ENCODE peak calls at places on chromosomes 2 and 18, in seven cellular contexts. D, Y, F, U, Q, S and H are unnamed samples. For H3K36me3, the result is how much of the 10 kb centered on the place peaks cover.

GRCh38 chr2:30147715-30148611 is 1.2 kb downstream of the YPEL5 start:
- DNase-seq in S (peak), D (peak), U (peak), Q (peak), F (peak), Y (peak), H (peak)

GRCh38 chr2:223941579-223942277 is 3.4 kb downstream of the WDFY1 start:
- DNase-seq in Q (no peak), U (no peak), F (peak), S (no peak), Y (no peak), D (no peak), H (peak)

GRCh38 chr18:48002933-48003365 is 72.5 kb upstream of the SMAD2 start:
- DNase-seq in S (no peak), Q (no peak), F (peak), Y (peak), U (peak), D (peak), H (peak)

GRCh38 chr2:206260427-206261012 is 13.9 kb upstream of the ZDBF2 start:
- DNase-seq in Y (no peak), D (no peak), S (no peak), Q (peak), F (peak), U (no peak), H (no peak)

GRCh38 chr18:58915006-58915799 is 50.5 kb downstream of the ZNF532 start:
- DNase-seq in S (no peak), D (no peak), Y (no peak), F (no peak), Q (no peak), U (no peak), H (no peak)

GRCh38 chr2:102839668-102840388 is 78.0 kb downstream of the TMEM182 start:
- DNase-seq in Q (peak), F (peak), D (peak), S (peak), Y (no peak), U (no peak), H (peak)

GRCh38 chr2:100513650-100514049 is 43.4 kb downstream of the NMS start:
- DNase-seq in F (no peak), S (no peak), Q (no peak), D (no peak), Y (no peak), U (no peak), H (no peak)

GRCh38 chr2:59073257-59073656 is 832.1 kb upstream of the FANCL start:
- DNase-seq in Y (no peak), U (no peak), D (no peak), Q (no peak), S (no peak), F (no peak), H (no peak)

GRCh38 chr2:172888704-172889103 is 153.1 kb downstream of the RAPGEF4 start:
- DNase-seq in U (no peak), D (no peak), Y (no peak), Q (no peak), F (no peak), S (no peak), H (no peak)

GRCh38 chr18:37778417-37779165 is 213.0 kb upstream of the CELF4 start:
- DNase-seq in D (peak), Q (peak), F (peak), U (no peak), S (peak), Y (no peak), H (peak)

GRCh38 chr2:239166201-239166834 is 234.5 kb downstream of the HDAC4 start:
- DNase-seq in U (peak), Q (no peak), D (no peak), S (no peak), F (peak), Y (peak), H (peak)

GRCh38 chr2:54858021-54858681 is 134.7 kb downstream of the EML6 start:
- DNase-seq in F (no peak), Y (no peak), U (no peak), Q (no peak), S (no peak), D (no peak), H (no peak)

GRCh38 chr2:190563109-190563508 is 28.6 kb upstream of the NEMP2 start:
- DNase-seq in S (peak), U (no peak), F (no peak), Y (no peak), Q (no peak), D (no peak), H (no peak)

GRCh38 chr2:48529676-48530032 is 300 bp upstream of the STON1 start:
- DNase-seq in Y (no peak), Q (peak), D (no peak), U (peak), F (no peak), S (no peak), H (no peak)

GRCh38 chr18:11008544-11008943 is 140.8 kb downstream of the PIEZO2 start:
- DNase-seq in U (no peak), F (peak), Y (no peak), S (no peak), Q (no peak), D (no peak), H (no peak)

GRCh38 chr2:10931710-10932255 is 20.0 kb downstream of the KCNF1 start:
- DNase-seq in S (no peak), Y (no peak), U (no peak), F (peak), D (no peak), Q (no peak), H (no peak)

GRCh38 chr2:239263937-239264837 is 136.6 kb downstream of the HDAC4 start:
- DNase-seq in D (no peak), Q (no peak), Y (no peak), F (peak), U (no peak), S (peak), H (no peak)

GRCh38 chr2:148358375-148358774 is 286.2 kb upstream of the EPC2 start:
- DNase-seq in Y (no peak), D (no peak), Q (no peak), U (no peak), F (no peak), S (no peak), H (no peak)

GRCh38 chr2:79512442-79513401 is at the start of gene CTNNA2:
- DNase-seq in U (no peak), Q (peak), D (peak), S (peak), F (peak), Y (no peak), H (no peak)

GRCh38 chr2:10757814-10758286 is 36.4 kb downstream of the ATP6V1C2 start:
- DNase-seq in Y (no peak), Q (no peak), U (no peak), F (no peak), S (peak), D (no peak), H (no peak)

GRCh38 chr2:75994759-75995158 is 284.0 kb upstream of the GCFC2 start:
- DNase-seq in Q (no peak), Y (no peak), D (no peak), S (peak), U (no peak), F (no peak), H (peak)

GRCh38 chr2:231360401-231360800 is 35.1 kb upstream of the B3GNT7 start:
- DNase-seq in Y (peak), S (peak), U (no peak), F (no peak), Q (no peak), D (no peak), H (peak)

GRCh38 chr2:42407476-42407875 is 46.5 kb upstream of the COX7A2L start:
- DNase-seq in F (no peak), U (no peak), Y (no peak), S (no peak), D (no peak), Q (no peak), H (no peak)

GRCh38 chr2:168494190-168494711 is 38.2 kb downstream of the CERS6 start:
- DNase-seq in D (peak), S (no peak), U (no peak), F (no peak), Q (no peak), Y (no peak), H (no peak)

GRCh38 chr2:43305537-43305936 is 79.1 kb upstream of the ZFP36L2 start:
- DNase-seq in F (peak), Y (peak), S (no peak), U (peak), Q (no peak), D (peak), H (no peak)

GRCh38 chr2:33051586-33052385 is 105.0 kb downstream of the LTBP1 start:
- DNase-seq in Y (no peak), U (no peak), Q (no peak), F (peak), D (no peak), S (no peak), H (no peak)

GRCh38 chr2:209817818-209818420 is 46.3 kb downstream of the UNC80 start:
- DNase-seq in S (peak), U (no peak), Q (peak), F (no peak), D (no peak), Y (no peak), H (no peak)

GRCh38 chr2:15348028-15348427 is 213.1 kb downstream of the NBAS start:
- DNase-seq in Y (no peak), U (no peak), F (no peak), Q (peak), D (no peak), S (no peak), H (no peak)

GRCh38 chr2:124810132-124810531 is 785.0 kb downstream of the CNTNAP5 start:
- DNase-seq in D (peak), U (no peak), S (peak), F (peak), Y (no peak), Q (no peak), H (no peak)

GRCh38 chr18:9627642-9628041 is 13.3 kb upstream of the PPP4R1 start:
- DNase-seq in D (no peak), Q (no peak), S (no peak), F (peak), Y (no peak), U (no peak), H (no peak)

GRCh38 chr18:36099311-36099710 is 29.8 kb downstream of the SLC39A6 start:
- DNase-seq in S (no peak), Q (no peak), D (no peak), F (peak), U (no peak), Y (no peak), H (no peak)

GRCh38 chr18:41128545-41128944 is 826.5 kb upstream of the PIK3C3 start:
- DNase-seq in U (no peak), F (peak), S (no peak), D (no peak), Q (no peak), Y (no peak), H (no peak)

GRCh38 chr2:28403388-28403956 is 10.8 kb downstream of the FOSL2 start:
- DNase-seq in F (no peak), U (no peak), S (no peak), Q (no peak), D (no peak), Y (no peak), H (no peak)
- H3K36me3 ChIP-seq in F (half or more), U (under half), S (under half), Q (under half), D (under half), Y (half or more), H (half or more)

GRCh38 chr2:23387849-23388248 is 2.9 kb downstream of the KLHL29 start:
- DNase-seq in Y (no peak), U (no peak), F (no peak), S (no peak), Q (no peak), D (no peak), H (no peak)
- H3K36me3 ChIP-seq in Y (under half), U (under half), F (under half), S (under half), Q (under half), D (under half), H (under half)

DNA sequence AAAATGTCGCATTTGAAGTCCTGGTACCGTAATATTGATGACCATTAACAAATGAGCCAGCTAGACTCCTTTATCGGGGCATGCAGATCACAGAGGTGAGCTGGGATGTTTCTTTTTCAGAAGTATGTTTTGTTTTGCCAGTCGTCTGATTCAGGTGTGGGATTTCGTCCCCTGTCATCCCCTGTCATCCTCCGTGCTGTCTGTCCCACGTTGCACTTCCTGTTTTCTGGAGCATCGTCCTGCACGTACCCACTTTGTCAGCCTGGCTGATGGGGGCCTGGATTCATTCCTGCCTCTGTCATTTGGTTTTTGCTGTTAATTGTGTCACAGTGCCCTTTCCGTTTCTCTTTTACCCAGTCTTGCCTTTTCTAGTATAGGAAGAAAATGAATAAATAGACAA is 72.8 kb downstream of the ASAP2 start:
- DNase-seq in S (no peak), Q (no peak), D (no peak), Y (no peak), U (no peak), F (no peak), H (no peak)
- H3K36me3 ChIP-seq in S (under half), Q (under half), D (under half), Y (under half), U (under half), F (under half), H (under half)

GRCh38 chr2:47019991-47020681 is 104.5 kb upstream of the MCFD2 start:
- DNase-seq in Y (no peak), S (no peak), U (no peak), D (no peak), Q (no peak), F (no peak), H (no peak)
- H3K36me3 ChIP-seq in Y (under half), S (under half), U (under half), D (under half), Q (under half), F (half or more), H (under half)

DNA sequence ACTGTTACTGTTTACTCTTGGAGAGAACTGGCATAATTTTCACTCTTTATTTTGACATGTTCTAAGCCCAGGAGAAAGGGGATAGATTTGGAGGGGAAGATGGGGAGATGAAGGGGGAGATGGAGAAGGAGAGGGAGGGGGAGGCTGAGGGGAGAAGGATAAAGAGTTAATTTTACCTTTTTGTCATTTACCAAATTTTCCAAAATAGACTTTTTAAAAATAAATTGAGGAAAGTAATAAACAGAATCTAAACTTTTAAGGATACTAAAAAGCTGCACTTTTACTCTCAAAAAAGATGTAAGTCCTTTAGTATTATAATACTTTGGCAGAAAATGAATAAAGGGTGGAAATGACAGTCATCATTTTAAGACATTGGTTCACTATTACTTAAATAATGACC is 12.3 kb downstream of the MMADHC start:
- DNase-seq in Q (no peak), S (no peak), U (no peak), Y (no peak), D (no peak), F (no peak), H (no peak)
- H3K36me3 ChIP-seq in Q (under half), S (under half), U (under half), Y (under half), D (under half), F (half or more), H (half or more)

GRCh38 chr2:159742846-159743245 is 30.5 kb downstream of the MARCHF7 start:
- DNase-seq in U (no peak), D (no peak), S (no peak), Y (no peak), Q (no peak), F (no peak), H (no peak)

GRCh38 chr2:159738509-159739390 is 26.4 kb downstream of the MARCHF7 start:
- DNase-seq in S (peak), F (no peak), Y (no peak), U (no peak), Q (no peak), D (no peak), H (no peak)

GRCh38 chr2:159748089-159748488 is 35.8 kb downstream of the MARCHF7 start:
- DNase-seq in U (no peak), Y (no peak), D (no peak), S (no peak), Q (no peak), F (no peak), H (no peak)

GRCh38 chr2:159744363-159744762 is 32.1 kb downstream of the MARCHF7 start:
- DNase-seq in F (no peak), D (no peak), Y (no peak), S (no peak), Q (no peak), U (no peak), H (peak)
- H3K36me3 ChIP-seq in F (half or more), D (under half), Y (under half), S (under half), Q (half or more), U (under half), H (half or more)

DNA sequence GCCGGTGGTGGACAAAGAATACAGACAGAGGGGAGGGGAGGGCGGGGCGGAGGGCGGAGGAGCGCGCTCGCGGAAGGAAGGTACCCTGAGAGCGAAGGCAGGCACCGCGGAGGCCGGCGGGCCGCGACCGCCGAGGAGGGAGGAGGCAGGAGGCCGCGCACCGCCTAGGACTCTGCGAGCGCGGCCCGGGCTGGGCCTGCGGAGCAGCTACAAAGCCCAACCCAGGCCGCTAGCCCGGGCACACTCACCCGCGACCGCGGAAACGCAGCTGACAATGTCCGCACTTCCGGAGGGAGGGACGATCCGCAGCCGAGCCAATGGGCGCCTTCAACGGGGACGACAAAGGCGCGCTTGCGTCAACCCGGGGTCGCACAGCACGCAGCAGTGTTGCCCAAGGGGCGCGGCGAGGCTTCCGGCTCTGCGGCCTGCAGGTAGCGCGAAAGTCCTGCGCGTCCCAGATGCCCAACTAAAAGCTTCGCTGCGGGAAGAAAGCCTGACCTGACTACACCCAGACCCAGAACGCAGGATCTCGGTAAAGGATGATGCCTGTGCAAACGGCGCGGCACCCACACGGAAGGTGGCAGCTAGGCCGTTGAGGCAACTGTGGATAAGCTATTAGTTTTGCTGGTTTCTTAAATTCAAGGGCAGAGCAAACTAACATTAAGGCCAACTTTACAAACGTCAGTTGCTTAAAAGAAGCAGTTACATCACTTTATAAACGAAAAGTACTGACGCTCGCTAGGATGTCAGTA is at the start of gene C18orf32:
- DNase-seq in U (peak), S (peak), D (peak), F (peak), Y (peak), Q (peak), H (peak)
- H3K36me3 ChIP-seq in U (under half), S (under half), D (under half), F (half or more), Y (under half), Q (half or more), H (half or more)

GRCh38 chr2:36462311-36462710 is 106.7 kb downstream of the CRIM1 start:
- DNase-seq in Q (no peak), S (no peak), F (no peak), U (no peak), D (no peak), Y (no peak), H (no peak)

GRCh38 chr2:36466135-36466534 is 110.6 kb downstream of the CRIM1 start:
- DNase-seq in Y (no peak), Q (no peak), S (no peak), U (no peak), D (no peak), F (no peak), H (no peak)

GRCh38 chr2:36461039-36461681 is 105.6 kb downstream of the CRIM1 start:
- DNase-seq in D (no peak), Y (no peak), U (no peak), S (peak), F (peak), Q (peak), H (peak)

GRCh38 chr2:36464006-36464721 is 108.6 kb downstream of the CRIM1 start:
- DNase-seq in F (no peak), Y (no peak), Q (no peak), U (no peak), D (no peak), S (no peak), H (no peak)

GRCh38 chr2:36463365-36463764 is 107.8 kb downstream of the CRIM1 start:
- DNase-seq in D (no peak), S (peak), U (no peak), F (no peak), Q (no peak), Y (no peak), H (no peak)
- H3K36me3 ChIP-seq in D (under half), S (under half), U (under half), F (half or more), Q (under half), Y (under half), H (half or more)

GRCh38 chr2:151569167-151569566 is 159.5 kb downstream of the RIF1 start:
- DNase-seq in F (no peak), S (no peak), Y (no peak), U (no peak), D (no peak), Q (no peak), H (no peak)
- H3K36me3 ChIP-seq in F (under half), S (under half), Y (under half), U (under half), D (under half), Q (under half), H (under half)